ENCODE peak calls at places on chromosomes 3 and 15, in four cellular contexts. Q is mucosa of descending colon, U is IMR-90, R is kidney. X is an unnamed sample. For H3K9me3 and H3K4me1, the result is how much of the 10 kb centered on the place peaks cover.

GRCh38 chr3:128170866-128171516 is 17.7 kb downstream of the EEFSEC start:
- DNase-seq in Q (no peak), U (peak), R (peak), X (peak)

GRCh38 chr15:67833504-67834248 is 6.2 kb downstream of the RNU6-1 start:
- DNase-seq in Q (peak), U (no peak), R (peak), X (peak)

GRCh38 chr3:67655364-67656121 is 1.1 kb upstream of the SUCLG2 start:
- DNase-seq in Q (peak), U (no peak), R (peak), X (peak)

GRCh38 chr15:40161693-40162401 is 978 bp downstream of the BUB1B start:
- DNase-seq in Q (no peak), U (no peak), R (no peak), X (no peak)

GRCh38 chr3:99945328-99945995 is 127.8 kb downstream of the CMSS1 start:
- DNase-seq in Q (no peak), U (peak), R (no peak), X (no peak)

GRCh38 chr3:52036829-52037228 is 19.5 kb downstream of the DUSP7 start:
- DNase-seq in Q (no peak), U (no peak), R (no peak), X (no peak)

GRCh38 chr3:142115927-142116668 is 33.2 kb downstream of the TFDP2 start:
- DNase-seq in Q (no peak), U (no peak), R (no peak), X (no peak)

GRCh38 chr3:158532099-158532734 is 38.8 kb upstream of the MLF1 start:
- DNase-seq in Q (no peak), U (peak), R (no peak), X (no peak)

GRCh38 chr3:114274929-114275328 is 18.9 kb upstream of the TIGIT start:
- DNase-seq in Q (no peak), U (peak), R (no peak), X (no peak)

GRCh38 chr15:53559364-53560253 is 199.9 kb downstream of the WDR72 start:
- DNase-seq in Q (no peak), U (no peak), R (no peak), X (no peak)

GRCh38 chr3:132292062-132292461 is 25.1 kb upstream of the ACP3 start:
- DNase-seq in Q (no peak), U (no peak), R (no peak), X (no peak)

GRCh38 chr15:99734575-99734974 is 1.3 kb upstream of the LYSMD4 start:
- DNase-seq in Q (no peak), U (no peak), R (no peak), X (no peak)

GRCh38 chr3:25582242-25582641 is 82.5 kb downstream of the TOP2B start:
- DNase-seq in Q (no peak), U (peak), R (no peak), X (no peak)

GRCh38 chr15:46996331-46996730 is 721.0 kb upstream of the SEMA6D start:
- DNase-seq in Q (no peak), U (no peak), R (no peak), X (no peak)

GRCh38 chr3:58036287-58037032 is 28.2 kb downstream of the FLNB start:
- DNase-seq in Q (no peak), U (no peak), R (no peak), X (no peak)

GRCh38 chr15:52153900-52154895 is 37.0 kb downstream of the GNB5 start:
- DNase-seq in Q (no peak), U (no peak), R (no peak), X (no peak)

GRCh38 chr15:58604455-58604923 is 145.0 kb downstream of the ADAM10 start:
- DNase-seq in Q (no peak), U (no peak), R (no peak), X (no peak)

GRCh38 chr3:141401584-141402475 is 33.5 kb downstream of the ZBTB38 start:
- DNase-seq in Q (peak), U (no peak), R (peak), X (peak)

GRCh38 chr3:44981751-44982150 is 5.7 kb downstream of the EXOSC7 start:
- DNase-seq in Q (no peak), U (no peak), R (no peak), X (no peak)

GRCh38 chr3:153350420-153350819 is 188.4 kb downstream of the RAP2B start:
- DNase-seq in Q (no peak), U (peak), R (no peak), X (no peak)

GRCh38 chr3:156761007-156761406 is 65.1 kb upstream of the LEKR1 start:
- DNase-seq in Q (no peak), U (no peak), R (no peak), X (no peak)

GRCh38 chr15:73747847-73748605 is 5.1 kb downstream of the INSYN1 start:
- DNase-seq in Q (no peak), U (no peak), R (no peak), X (no peak)

GRCh38 chr3:19543212-19543841 is 390.7 kb downstream of the EFHB start:
- DNase-seq in Q (no peak), U (no peak), R (no peak), X (no peak)
- TF ChIP-seq CTCF in Q (peak), U (no peak), R (peak), X (peak)

GRCh38 chr3:186964071-186964470 is 33.7 kb downstream of the ST6GAL1 start:
- DNase-seq in Q (no peak), U (no peak), R (no peak), X (no peak)
- H3K9me3 ChIP-seq in Q (under half), U (under half), R (under half), X (under half)

GRCh38 chr3:20564966-20565365 is 379.0 kb upstream of the SGO1 start:
- DNase-seq in Q (no peak), U (no peak), R (no peak), X (no peak)

GRCh38 chr3:20561166-20561565 is 375.2 kb upstream of the SGO1 start:
- DNase-seq in Q (no peak), U (no peak), R (no peak), X (no peak)

GRCh38 chr3:20563985-20564384 is 378.0 kb upstream of the SGO1 start:
- DNase-seq in Q (no peak), U (no peak), R (no peak), X (no peak)

GRCh38 chr3:20558161-20558560 is 372.2 kb upstream of the SGO1 start:
- DNase-seq in Q (no peak), U (no peak), R (no peak), X (no peak)

GRCh38 chr3:20563236-20563635 is 377.2 kb upstream of the SGO1 start:
- DNase-seq in Q (no peak), U (no peak), R (no peak), X (no peak)
- H3K4me1 ChIP-seq in Q (under half), U (under half), R (under half), X (under half)

GRCh38 chr3:123068227-123069020 is 1.6 kb downstream of the PDIA5 start:
- DNase-seq in Q (no peak), U (no peak), R (no peak), X (no peak)
- TF ChIP-seq CTCF in Q (no peak), U (no peak), R (no peak), X (no peak)